ENCODE peak calls at places on chromosome 21, in five cellular contexts. A is spleen; Q is skeletal muscle cell; F is activated CD4-positive, alpha-beta T cell treated with anti-CD3 and anti-CD28 coated beads for 24 hours; C is mucosa of descending colon. E is an unnamed sample.
A peak's percentile ranks its signal among the peaks of the same experiment; 100 is the strongest.

GRCh38 chr21:45087022-45087823 is 12.8 kb downstream of the ADARB1 start:
- DNase-seq in A (no peak), F (no peak), Q (no peak), C (no peak), E (no peak)

GRCh38 chr21:44927587-44928461 is 7.1 kb upstream of the ITGB2 start:
- DNase-seq in A (peak; percentile 96), Q (peak; percentile 32), F (peak; percentile 90), C (peak; percentile 91), E (peak; percentile 89)

GRCh38 chr21:29367335-29367734 is 68.6 kb downstream of the BACH1 start:
- DNase-seq in F (no peak), C (no peak), Q (no peak), A (no peak), E (no peak)

GRCh38 chr21:41953831-41954653 is at the start of gene C2CD2:
- DNase-seq in C (peak; percentile 68), F (no peak), A (peak; percentile 87), Q (peak; percentile 34), E (peak; percentile 31)

GRCh38 chr21:32523463-32523862 is 61.9 kb downstream of the TCP10L start:
- DNase-seq in F (no peak), C (no peak), Q (no peak), A (no peak), E (no peak)

GRCh38 chr21:35332841-35333426 is 283.8 kb upstream of the RUNX1 start:
- DNase-seq in F (no peak), C (no peak), Q (no peak), A (no peak), E (no peak)

GRCh38 chr21:38804617-38805281 is 980 bp upstream of the ETS2 start:
- DNase-seq in Q (no peak), F (no peak), A (peak; percentile 91), C (peak; percentile 87), E (peak; percentile 56)

GRCh38 chr21:45764792-45765191 is 121.3 kb downstream of the PCBP3 start:
- DNase-seq in A (no peak), F (no peak), Q (no peak), C (no peak), E (no peak)

GRCh38 chr21:44722701-44723100 is 11.3 kb upstream of the TSPEAR start:
- DNase-seq in A (no peak), Q (no peak), C (no peak), F (no peak), E (no peak)

GRCh38 chr21:42161957-42162681 is 56.8 kb upstream of the ABCG1 start:
- DNase-seq in A (no peak), Q (no peak), C (no peak), F (no peak), E (peak; percentile 36)

GRCh38 chr21:42000908-42001307 is 9.3 kb downstream of the ZBTB21 start:
- DNase-seq in Q (no peak), F (no peak), C (no peak), A (no peak), E (no peak)

GRCh38 chr21:14598065-14598464 is 52.0 kb upstream of the SAMSN1 start:
- DNase-seq in Q (no peak), A (no peak), F (no peak), C (no peak), E (no peak)

GRCh38 chr21:27837933-27838332 is 871.0 kb upstream of the ADAMTS5 start:
- DNase-seq in A (no peak), F (no peak), C (no peak), Q (no peak), E (no peak)

GRCh38 chr21:33541105-33541711 is 709 bp downstream of the GART start:
- DNase-seq in Q (no peak), C (peak; percentile 58), A (no peak), F (no peak), E (peak; percentile 30)

GRCh38 chr21:41228006-41228370 is 60.0 kb downstream of the BACE2 start:
- DNase-seq in A (no peak), Q (no peak), C (no peak), F (no peak), E (no peak)

GRCh38 chr21:46500224-46500861 is 41.7 kb downstream of the DIP2A start:
- DNase-seq in F (no peak), C (no peak), Q (no peak), A (no peak), E (no peak)

GRCh38 chr21:34029724-34030528 is 43.5 kb upstream of the MRPS6 start:
- DNase-seq in C (no peak), A (no peak), F (peak; percentile 36), Q (peak; percentile 61), E (peak; percentile 29)

GRCh38 chr21:38807987-38808386 is 2.3 kb downstream of the ETS2 start:
- DNase-seq in A (no peak), F (no peak), C (no peak), Q (no peak), E (no peak)

GRCh38 chr21:45632165-45632896 is 11.2 kb upstream of the PCBP3 start:
- DNase-seq in C (no peak), A (no peak), Q (no peak), F (no peak), E (no peak)

GRCh38 chr21:22961248-22961647 is 1963.0 kb downstream of the NCAM2 start:
- DNase-seq in C (no peak), Q (peak; percentile 4), A (no peak), F (no peak), E (no peak)

GRCh38 chr21:45975017-45975595 is 6.5 kb upstream of the COL6A1 start:
- DNase-seq in F (no peak), A (peak; percentile 77), C (peak; percentile 59), Q (no peak), E (no peak)

GRCh38 chr21:34061983-34062382 is 11.4 kb upstream of the MRPS6 start:
- DNase-seq in Q (no peak), C (no peak), A (no peak), F (no peak), E (no peak)

GRCh38 chr21:45950740-45951515 is 30.6 kb upstream of the COL6A1 start:
- DNase-seq in A (no peak), F (no peak), Q (no peak), C (no peak), E (no peak)

GRCh38 chr21:38768385-38769071 is 37.2 kb upstream of the ETS2 start:
- DNase-seq in Q (peak; percentile 98), C (no peak), A (no peak), F (peak; percentile 38), E (peak; percentile 77)

GRCh38 chr21:32403201-32403701 is 9.3 kb upstream of the EVA1C start:
- DNase-seq in A (no peak), F (peak; percentile 55), Q (no peak), C (no peak), E (peak; percentile 59)

GRCh38 chr21:34986561-34987533 is 62.3 kb downstream of the RUNX1 start:
- DNase-seq in F (peak; percentile 55), C (no peak), A (no peak), Q (peak; percentile 74), E (peak; percentile 70)

GRCh38 chr21:35575280-35575915 is 484.9 kb downstream of the SETD4 start:
- DNase-seq in F (no peak), C (no peak), Q (peak; percentile 86), A (no peak), E (no peak)

GRCh38 chr21:16343776-16344175 is 614.0 kb downstream of the USP25 start:
- DNase-seq in A (no peak), C (no peak), Q (no peak), F (no peak), E (no peak)

GRCh38 chr21:44695176-44695575 is 1.8 kb upstream of the KRTAP10-12 start:
- DNase-seq in Q (no peak), C (no peak), F (no peak), A (no peak), E (no peak)

GRCh38 chr21:40575983-40576382 is 271.0 kb downstream of the DSCAM start:
- DNase-seq in F (no peak), C (no peak), A (no peak), Q (peak; percentile 1), E (no peak)

E was measured in activated naive CD8-positive, alpha-beta T cell treated with anti-CD3 and anti-CD28 coated beads, Interleukin-2, amount 50 U/mL, for 24 hours.